ENCODE peak calls at places on chromosomes 6 and 20, in nine cellular contexts. One of them, this sample, is unnamed.

GRCh38 chr20:53034899-53035298 is 62.7 kb downstream of the TSHZ2 start:
- DNase-seq in dermis blood vessel endothelial cell: no peak
- DNase-seq in endothelial cell: no peak
- DNase-seq in NAMALWA: no peak
- DNase-seq in HCEC 1CT: no peak
- DNase-seq in Karpas-422: no peak
- DNase-seq in left ventricle myocardium inferior: no peak
- DNase-seq in NCI-H1092 treated with DMSO at 0.1 percent for 48 hours: no peak
- DNase-seq in GM06990: no peak
- DNase-seq in this sample: peak

GRCh38 chr20:3887870-3888614 is 1.1 kb upstream of the PANK2 start:
- DNase-seq in dermis blood vessel endothelial cell: peak
- DNase-seq in NCI-H1092 treated with DMSO at 0.1 percent for 48 hours: no peak
- DNase-seq in left ventricle myocardium inferior: no peak
- DNase-seq in Karpas-422: peak
- DNase-seq in NAMALWA: no peak
- DNase-seq in GM06990: no peak
- DNase-seq in HCEC 1CT: peak
- DNase-seq in endothelial cell: no peak
- DNase-seq in this sample: no peak

GRCh38 chr20:57638173-57638894 is 18.1 kb upstream of the ZBP1 start:
- DNase-seq in Karpas-422: no peak
- DNase-seq in HCEC 1CT: no peak
- DNase-seq in NAMALWA: no peak
- DNase-seq in NCI-H1092 treated with DMSO at 0.1 percent for 48 hours: no peak
- DNase-seq in endothelial cell: no peak
- DNase-seq in dermis blood vessel endothelial cell: no peak
- DNase-seq in GM06990: no peak
- DNase-seq in left ventricle myocardium inferior: no peak
- DNase-seq in this sample: no peak

GRCh38 chr6:21885532-21886089 is 292.1 kb downstream of the SOX4 start:
- DNase-seq in endothelial cell: no peak
- DNase-seq in Karpas-422: peak
- DNase-seq in GM06990: no peak
- DNase-seq in left ventricle myocardium inferior: peak
- DNase-seq in NAMALWA: no peak
- DNase-seq in dermis blood vessel endothelial cell: peak
- DNase-seq in HCEC 1CT: peak
- DNase-seq in NCI-H1092 treated with DMSO at 0.1 percent for 48 hours: peak
- DNase-seq in this sample: no peak

GRCh38 chr6:152185158-152185574 is 377.7 kb downstream of the ESR1 start:
- DNase-seq in GM06990: peak
- DNase-seq in NCI-H1092 treated with DMSO at 0.1 percent for 48 hours: no peak
- DNase-seq in endothelial cell: no peak
- DNase-seq in NAMALWA: peak
- DNase-seq in Karpas-422: no peak
- DNase-seq in dermis blood vessel endothelial cell: no peak
- DNase-seq in HCEC 1CT: no peak
- DNase-seq in left ventricle myocardium inferior: no peak
- DNase-seq in this sample: no peak

GRCh38 chr6:34457747-34458462 is 8.0 kb upstream of the PACSIN1 start:
- DNase-seq in NAMALWA: no peak
- DNase-seq in left ventricle myocardium inferior: no peak
- DNase-seq in NCI-H1092 treated with DMSO at 0.1 percent for 48 hours: no peak
- DNase-seq in HCEC 1CT: no peak
- DNase-seq in endothelial cell: no peak
- DNase-seq in Karpas-422: peak
- DNase-seq in dermis blood vessel endothelial cell: no peak
- DNase-seq in GM06990: no peak
- DNase-seq in this sample: no peak

GRCh38 chr6:81486234-81486633 is 266.2 kb downstream of the TENT5A start:
- DNase-seq in GM06990: no peak
- DNase-seq in NCI-H1092 treated with DMSO at 0.1 percent for 48 hours: no peak
- DNase-seq in dermis blood vessel endothelial cell: no peak
- DNase-seq in endothelial cell: no peak
- DNase-seq in NAMALWA: no peak
- DNase-seq in HCEC 1CT: no peak
- DNase-seq in Karpas-422: no peak
- DNase-seq in left ventricle myocardium inferior: no peak
- DNase-seq in this sample: no peak

GRCh38 chr20:58192567-58192966 is 35.9 kb downstream of the ANKRD60 start:
- DNase-seq in endothelial cell: peak
- DNase-seq in NAMALWA: peak
- DNase-seq in Karpas-422: peak
- DNase-seq in left ventricle myocardium inferior: no peak
- DNase-seq in NCI-H1092 treated with DMSO at 0.1 percent for 48 hours: no peak
- DNase-seq in GM06990: peak
- DNase-seq in dermis blood vessel endothelial cell: peak
- DNase-seq in HCEC 1CT: no peak
- DNase-seq in this sample: no peak

GRCh38 chr6:73954843-73955242 is 258.8 kb downstream of the CD109 start:
- DNase-seq in NAMALWA: no peak
- DNase-seq in GM06990: no peak
- DNase-seq in left ventricle myocardium inferior: no peak
- DNase-seq in dermis blood vessel endothelial cell: no peak
- DNase-seq in endothelial cell: no peak
- DNase-seq in NCI-H1092 treated with DMSO at 0.1 percent for 48 hours: peak
- DNase-seq in Karpas-422: no peak
- DNase-seq in HCEC 1CT: no peak
- DNase-seq in this sample: no peak

GRCh38 chr20:63503524-63503923 is 4.6 kb upstream of the EEF1A2 start:
- DNase-seq in GM06990: no peak
- DNase-seq in left ventricle myocardium inferior: no peak
- DNase-seq in dermis blood vessel endothelial cell: no peak
- DNase-seq in NCI-H1092 treated with DMSO at 0.1 percent for 48 hours: no peak
- DNase-seq in HCEC 1CT: no peak
- DNase-seq in Karpas-422: no peak
- DNase-seq in endothelial cell: no peak
- DNase-seq in NAMALWA: no peak
- DNase-seq in this sample: no peak

GRCh38 chr6:25993038-25993684 is 30.6 kb downstream of the TRIM38 start:
- DNase-seq in Karpas-422: peak
- DNase-seq in left ventricle myocardium inferior: no peak
- DNase-seq in HCEC 1CT: no peak
- DNase-seq in endothelial cell: no peak
- DNase-seq in dermis blood vessel endothelial cell: no peak
- DNase-seq in GM06990: no peak
- DNase-seq in NCI-H1092 treated with DMSO at 0.1 percent for 48 hours: no peak
- DNase-seq in NAMALWA: no peak
- DNase-seq in this sample: no peak

GRCh38 chr6:11918021-11918738 is 93.9 kb upstream of the HIVEP1 start:
- DNase-seq in GM06990: no peak
- DNase-seq in Karpas-422: no peak
- DNase-seq in dermis blood vessel endothelial cell: peak
- DNase-seq in HCEC 1CT: peak
- DNase-seq in left ventricle myocardium inferior: no peak
- DNase-seq in endothelial cell: no peak
- DNase-seq in NAMALWA: no peak
- DNase-seq in NCI-H1092 treated with DMSO at 0.1 percent for 48 hours: peak
- DNase-seq in this sample: no peak

GRCh38 chr6:4545929-4546328 is 230.3 kb upstream of the CDYL start:
- DNase-seq in left ventricle myocardium inferior: no peak
- DNase-seq in NCI-H1092 treated with DMSO at 0.1 percent for 48 hours: no peak
- DNase-seq in dermis blood vessel endothelial cell: no peak
- DNase-seq in HCEC 1CT: no peak
- DNase-seq in Karpas-422: no peak
- DNase-seq in endothelial cell: no peak
- DNase-seq in GM06990: no peak
- DNase-seq in NAMALWA: no peak
- DNase-seq in this sample: no peak

GRCh38 chr6:158218467-158218866 is 50.3 kb downstream of the GTF2H5 start:
- DNase-seq in endothelial cell: no peak
- DNase-seq in HCEC 1CT: no peak
- DNase-seq in left ventricle myocardium inferior: no peak
- DNase-seq in NAMALWA: no peak
- DNase-seq in dermis blood vessel endothelial cell: no peak
- DNase-seq in Karpas-422: no peak
- DNase-seq in GM06990: no peak
- DNase-seq in NCI-H1092 treated with DMSO at 0.1 percent for 48 hours: no peak
- DNase-seq in this sample: no peak

GRCh38 chr6:89942601-89943000 is 48.3 kb downstream of the GJA10 start:
- DNase-seq in Karpas-422: no peak
- DNase-seq in left ventricle myocardium inferior: no peak
- DNase-seq in NAMALWA: no peak
- DNase-seq in HCEC 1CT: no peak
- DNase-seq in endothelial cell: no peak
- DNase-seq in GM06990: no peak
- DNase-seq in NCI-H1092 treated with DMSO at 0.1 percent for 48 hours: no peak
- DNase-seq in dermis blood vessel endothelial cell: no peak
- DNase-seq in this sample: no peak

GRCh38 chr6:140366991-140367390 is 992.5 kb upstream of the CITED2 start:
- DNase-seq in NAMALWA: no peak
- DNase-seq in left ventricle myocardium inferior: no peak
- DNase-seq in GM06990: no peak
- DNase-seq in endothelial cell: no peak
- DNase-seq in HCEC 1CT: peak
- DNase-seq in Karpas-422: no peak
- DNase-seq in dermis blood vessel endothelial cell: peak
- DNase-seq in NCI-H1092 treated with DMSO at 0.1 percent for 48 hours: no peak
- DNase-seq in this sample: no peak

GRCh38 chr20:5191829-5192569 is 65.2 kb downstream of the CDS2 start:
- DNase-seq in Karpas-422: peak
- DNase-seq in dermis blood vessel endothelial cell: peak
- DNase-seq in NCI-H1092 treated with DMSO at 0.1 percent for 48 hours: peak
- DNase-seq in left ventricle myocardium inferior: no peak
- DNase-seq in endothelial cell: peak
- DNase-seq in GM06990: peak
- DNase-seq in NAMALWA: peak
- DNase-seq in HCEC 1CT: peak
- DNase-seq in this sample: no peak

GRCh38 chr20:44714701-44715494 is at the start of gene CCN5:
- DNase-seq in NCI-H1092 treated with DMSO at 0.1 percent for 48 hours: peak
- DNase-seq in Karpas-422: no peak
- DNase-seq in dermis blood vessel endothelial cell: peak
- DNase-seq in NAMALWA: no peak
- DNase-seq in left ventricle myocardium inferior: peak
- DNase-seq in HCEC 1CT: peak
- DNase-seq in endothelial cell: no peak
- DNase-seq in GM06990: no peak
- DNase-seq in this sample: no peak

GRCh38 chr6:148857817-148858390 is 111.1 kb downstream of the UST start:
- DNase-seq in GM06990: no peak
- DNase-seq in NAMALWA: no peak
- DNase-seq in Karpas-422: no peak
- DNase-seq in left ventricle myocardium inferior: no peak
- DNase-seq in endothelial cell: no peak
- DNase-seq in NCI-H1092 treated with DMSO at 0.1 percent for 48 hours: no peak
- DNase-seq in dermis blood vessel endothelial cell: no peak
- DNase-seq in HCEC 1CT: peak
- DNase-seq in this sample: no peak

GRCh38 chr20:24488800-24489175 is 19.4 kb downstream of the SYNDIG1 start:
- DNase-seq in Karpas-422: no peak
- DNase-seq in NAMALWA: no peak
- DNase-seq in endothelial cell: no peak
- DNase-seq in GM06990: no peak
- DNase-seq in left ventricle myocardium inferior: no peak
- DNase-seq in dermis blood vessel endothelial cell: no peak
- DNase-seq in HCEC 1CT: no peak
- DNase-seq in NCI-H1092 treated with DMSO at 0.1 percent for 48 hours: no peak
- DNase-seq in this sample: peak

GRCh38 chr20:14881518-14881917 is 544.1 kb upstream of the FLRT3 start:
- DNase-seq in NCI-H1092 treated with DMSO at 0.1 percent for 48 hours: no peak
- DNase-seq in Karpas-422: no peak
- DNase-seq in NAMALWA: no peak
- DNase-seq in dermis blood vessel endothelial cell: no peak
- DNase-seq in HCEC 1CT: no peak
- DNase-seq in GM06990: no peak
- DNase-seq in left ventricle myocardium inferior: no peak
- DNase-seq in endothelial cell: no peak
- DNase-seq in this sample: no peak

GRCh38 chr6:30443657-30444450 is 45.5 kb upstream of the HLA-E start:
- DNase-seq in NAMALWA: no peak
- DNase-seq in dermis blood vessel endothelial cell: no peak
- DNase-seq in left ventricle myocardium inferior: no peak
- DNase-seq in endothelial cell: no peak
- DNase-seq in Karpas-422: no peak
- DNase-seq in GM06990: no peak
- DNase-seq in NCI-H1092 treated with DMSO at 0.1 percent for 48 hours: no peak
- DNase-seq in HCEC 1CT: peak
- DNase-seq in this sample: no peak

GRCh38 chr6:18039481-18039880 is 52.0 kb upstream of the KIF13A start:
- DNase-seq in NAMALWA: no peak
- DNase-seq in GM06990: no peak
- DNase-seq in left ventricle myocardium inferior: no peak
- DNase-seq in dermis blood vessel endothelial cell: no peak
- DNase-seq in HCEC 1CT: peak
- DNase-seq in NCI-H1092 treated with DMSO at 0.1 percent for 48 hours: no peak
- DNase-seq in Karpas-422: no peak
- DNase-seq in endothelial cell: no peak
- DNase-seq in this sample: no peak

GRCh38 chr20:17663040-17663399 is 19.0 kb downstream of the RRBP1 start:
- DNase-seq in NAMALWA: no peak
- DNase-seq in GM06990: no peak
- DNase-seq in HCEC 1CT: no peak
- DNase-seq in NCI-H1092 treated with DMSO at 0.1 percent for 48 hours: no peak
- DNase-seq in endothelial cell: no peak
- DNase-seq in dermis blood vessel endothelial cell: no peak
- DNase-seq in Karpas-422: no peak
- DNase-seq in left ventricle myocardium inferior: no peak
- DNase-seq in this sample: no peak

GRCh38 chr6:33746036-33746600 is 587 bp downstream of the IP6K3 start:
- DNase-seq in HCEC 1CT: peak
- DNase-seq in NCI-H1092 treated with DMSO at 0.1 percent for 48 hours: no peak
- DNase-seq in endothelial cell: no peak
- DNase-seq in GM06990: no peak
- DNase-seq in NAMALWA: no peak
- DNase-seq in dermis blood vessel endothelial cell: peak
- DNase-seq in left ventricle myocardium inferior: peak
- DNase-seq in Karpas-422: no peak
- DNase-seq in this sample: no peak

GRCh38 chr6:148520109-148520841 is 177.6 kb downstream of the SASH1 start:
- DNase-seq in left ventricle myocardium inferior: no peak
- DNase-seq in NAMALWA: peak
- DNase-seq in dermis blood vessel endothelial cell: no peak
- DNase-seq in NCI-H1092 treated with DMSO at 0.1 percent for 48 hours: no peak
- DNase-seq in HCEC 1CT: no peak
- DNase-seq in Karpas-422: peak
- DNase-seq in endothelial cell: no peak
- DNase-seq in GM06990: peak
- DNase-seq in this sample: no peak

GRCh38 chr6:104630955-104631354 is 228.8 kb downstream of the HACE1 start:
- DNase-seq in Karpas-422: no peak
- DNase-seq in HCEC 1CT: no peak
- DNase-seq in left ventricle myocardium inferior: no peak
- DNase-seq in dermis blood vessel endothelial cell: peak
- DNase-seq in endothelial cell: no peak
- DNase-seq in GM06990: no peak
- DNase-seq in NCI-H1092 treated with DMSO at 0.1 percent for 48 hours: no peak
- DNase-seq in NAMALWA: no peak
- DNase-seq in this sample: no peak

GRCh38 chr6:53306819-53307347 is 41.9 kb downstream of the ELOVL5 start:
- DNase-seq in left ventricle myocardium inferior: no peak
- DNase-seq in NCI-H1092 treated with DMSO at 0.1 percent for 48 hours: no peak
- DNase-seq in Karpas-422: no peak
- DNase-seq in GM06990: peak
- DNase-seq in dermis blood vessel endothelial cell: peak
- DNase-seq in NAMALWA: no peak
- DNase-seq in HCEC 1CT: peak
- DNase-seq in endothelial cell: no peak
- DNase-seq in this sample: no peak

GRCh38 chr6:8000080-8001035 is 63.8 kb downstream of the BLOC1S5 start:
- DNase-seq in NAMALWA: no peak
- DNase-seq in dermis blood vessel endothelial cell: peak
- DNase-seq in endothelial cell: no peak
- DNase-seq in GM06990: no peak
- DNase-seq in Karpas-422: no peak
- DNase-seq in NCI-H1092 treated with DMSO at 0.1 percent for 48 hours: no peak
- DNase-seq in left ventricle myocardium inferior: no peak
- DNase-seq in HCEC 1CT: no peak
- DNase-seq in this sample: no peak

GRCh38 chr6:67757465-67758033 is 877.5 kb upstream of the ADGRB3 start:
- DNase-seq in GM06990: no peak
- DNase-seq in Karpas-422: no peak
- DNase-seq in left ventricle myocardium inferior: no peak
- DNase-seq in endothelial cell: no peak
- DNase-seq in NCI-H1092 treated with DMSO at 0.1 percent for 48 hours: no peak
- DNase-seq in dermis blood vessel endothelial cell: no peak
- DNase-seq in NAMALWA: no peak
- DNase-seq in HCEC 1CT: no peak
- DNase-seq in this sample: no peak

GRCh38 chr6:118708055-118708454 is 56.7 kb upstream of the CEP85L start:
- DNase-seq in NCI-H1092 treated with DMSO at 0.1 percent for 48 hours: no peak
- DNase-seq in Karpas-422: no peak
- DNase-seq in endothelial cell: no peak
- DNase-seq in HCEC 1CT: peak
- DNase-seq in NAMALWA: no peak
- DNase-seq in left ventricle myocardium inferior: no peak
- DNase-seq in dermis blood vessel endothelial cell: peak
- DNase-seq in GM06990: no peak
- DNase-seq in this sample: no peak

This sample was measured in T-cell.